ENCODE peak calls at places on chromosomes 5 and 9, in four cellular contexts. P, N, G and Y are unnamed samples.

GRCh38 chr5:15929616-15930303 is 249.8 kb downstream of the MARCHF11 start:
- DNase-seq in P (no peak), N (peak), G (peak), Y (no peak)

GRCh38 chr5:20276061-20276958 is 288.3 kb upstream of the CDH18 start:
- DNase-seq in G (no peak), N (peak), P (no peak), Y (peak)

GRCh38 chr5:25448190-25448621 is 803.4 kb upstream of the CDH10 start:
- DNase-seq in P (no peak), G (no peak), N (no peak), Y (no peak)

GRCh38 chr9:113416149-113416726 is 5.7 kb downstream of the C9orf43 start:
- DNase-seq in N (no peak), P (no peak), G (no peak), Y (no peak)

GRCh38 chr5:133336121-133336968 is 276.0 kb downstream of the FSTL4 start:
- DNase-seq in G (no peak), N (no peak), P (no peak), Y (no peak)

GRCh38 chr5:118968925-118969375 is 19.4 kb downstream of the DTWD2 start:
- DNase-seq in P (no peak), N (no peak), G (no peak), Y (no peak)

GRCh38 chr5:871596-872298 is 20.9 kb downstream of the BRD9 start:
- DNase-seq in N (no peak), P (no peak), G (no peak), Y (no peak)

GRCh38 chr9:2307480-2307879 is 292.3 kb downstream of the SMARCA2 start:
- DNase-seq in N (peak), P (no peak), G (no peak), Y (no peak)

GRCh38 chr9:121649476-121650219 is 1.8 kb upstream of the DAB2IP start:
- DNase-seq in P (no peak), G (no peak), N (no peak), Y (peak)

GRCh38 chr5:172872997-172873491 is 39.0 kb downstream of the ERGIC1 start:
- DNase-seq in N (no peak), P (no peak), G (peak), Y (no peak)

GRCh38 chr9:110048976-110049698 is 158.8 kb downstream of the C9orf152 start:
- DNase-seq in N (peak), G (no peak), P (no peak), Y (peak)

GRCh38 chr5:157265714-157266285 is at the start of gene CYFIP2:
- DNase-seq in G (peak), P (peak), N (peak), Y (peak)

GRCh38 chr9:68955281-68955680 is 58.6 kb downstream of the PRKACG start:
- DNase-seq in G (no peak), P (no peak), N (no peak), Y (no peak)

GRCh38 chr5:54390015-54390414 is 65.5 kb upstream of the HSPB3 start:
- DNase-seq in N (peak), P (peak), G (peak), Y (peak)

GRCh38 chr5:142014911-142015584 is 2.2 kb upstream of the GNPDA1 start:
- DNase-seq in G (peak), P (no peak), N (peak), Y (peak)

GRCh38 chr9:107213080-107213479 is 70.0 kb upstream of the RAD23B start:
- DNase-seq in G (no peak), P (no peak), N (no peak), Y (no peak)

GRCh38 chr5:10585120-10585915 is 21.4 kb downstream of the ANKRD33B start:
- DNase-seq in P (no peak), N (no peak), G (no peak), Y (no peak)

GRCh38 chr5:125558466-125558865 is 812.0 kb upstream of the ZNF608 start:
- DNase-seq in N (no peak), P (no peak), G (no peak), Y (no peak)

GRCh38 chr5:103929310-103930003 is 366.9 kb upstream of the NUDT12 start:
- DNase-seq in N (peak), G (no peak), P (no peak), Y (peak)

GRCh38 chr5:171093598-171093997 is 215.4 kb upstream of the TLX3 start:
- DNase-seq in N (peak), P (no peak), G (no peak), Y (no peak)

GRCh38 chr5:145681686-145682085 is 153.5 kb downstream of the PRELID2 start:
- DNase-seq in N (peak), G (no peak), P (peak), Y (peak)

GRCh38 chr5:53434566-53434965 is 45.9 kb upstream of the FST start:
- DNase-seq in N (no peak), P (no peak), G (no peak), Y (no peak)

GRCh38 chr5:43008369-43009158 is 31.6 kb downstream of the ANXA2R start:
- DNase-seq in P (peak), G (no peak), N (peak), Y (peak)

GRCh38 chr5:105392122-105392709 is 1829.6 kb upstream of the NUDT12 start:
- DNase-seq in G (no peak), N (no peak), P (no peak), Y (no peak)

GRCh38 chr5:149466457-149466972 is 84.7 kb downstream of the CSNK1A1 start:
- DNase-seq in G (no peak), P (no peak), N (peak), Y (peak)

GRCh38 chr9:126777733-126778132 is 27.1 kb upstream of the ZBTB43 start:
- DNase-seq in P (no peak), N (no peak), G (no peak), Y (no peak)

GRCh38 chr5:139361821-139362429 is 20.3 kb downstream of the PAIP2 start:
- DNase-seq in N (no peak), G (no peak), P (no peak), Y (no peak)

GRCh38 chr5:56479701-56480304 is 246.7 kb upstream of the ANKRD55 start:
- DNase-seq in P (no peak), N (no peak), G (peak), Y (peak)

GRCh38 chr5:761854-762685 is 22.5 kb downstream of the ZDHHC11B start:
- DNase-seq in P (peak), G (peak), N (no peak), Y (no peak)

GRCh38 chr5:39121315-39121714 is 47.1 kb upstream of the RICTOR start:
- DNase-seq in N (peak), P (no peak), G (no peak), Y (no peak)

GRCh38 chr5:139393497-139394122 is 1.3 kb downstream of the PROB1 start:
- DNase-seq in G (no peak), N (no peak), P (no peak), Y (no peak)

GRCh38 chr9:23830949-23831730 is 5.1 kb upstream of the ELAVL2 start:
- DNase-seq in N (no peak), G (no peak), P (no peak), Y (peak)

GRCh38 chr5:172173771-172174170 is 14.3 kb downstream of the STK10 start:
- DNase-seq in N (peak), G (no peak), P (no peak), Y (peak)

GRCh38 chr5:163460562-163461176 is at the start of gene HMMR:
- DNase-seq in P (peak), G (no peak), N (peak), Y (peak)

GRCh38 chr5:102731704-102732103 is 23.4 kb upstream of the PAM start:
- DNase-seq in P (no peak), N (no peak), G (no peak), Y (no peak)

GRCh38 chr9:128203842-128204551 is 818 bp downstream of the DNM1 start:
- DNase-seq in N (peak), G (peak), P (no peak), Y (peak)

GRCh38 chr9:92980085-92980745 is 32.9 kb downstream of the FGD3 start:
- DNase-seq in G (no peak), P (no peak), N (peak), Y (no peak)

GRCh38 chr5:116442095-116442534 is 132.5 kb downstream of the SEMA6A start:
- DNase-seq in G (peak), P (peak), N (peak), Y (no peak)

GRCh38 chr5:103428411-103428871 is 134.1 kb downstream of the NUDT12 start:
- DNase-seq in G (no peak), N (peak), P (no peak), Y (no peak)

GRCh38 chr9:101758300-101758930 is 20.0 kb upstream of the GRIN3A start:
- DNase-seq in N (no peak), G (no peak), P (no peak), Y (no peak)